ENCODE peak calls at places on chromosomes 12 and 14, in six cellular contexts. Y is activated CD8-positive, alpha-beta memory T cell treated with anti-CD3 and anti-CD28 coated beads for 48 hours; U is NCI-H774; I is activated T-cell treated with anti-CD3 and anti-CD28 coated beads, Interleukin-2, amount 50 U/mL, for 24 hours; M is Kasumi-1; G is gastrocnemius medialis. Q is an unnamed sample.

GRCh38 chr12:6970096-6970527 is 352 bp downstream of the PHB2 start:
- DNase-seq in U (peak; percentile 8), M (no peak), I (no peak), Y (no peak), G (no peak), Q (no peak)

GRCh38 chr12:12081836-12082497 is 11.2 kb downstream of the BCL2L14 start:
- DNase-seq in Y (no peak), I (no peak), G (no peak), U (peak; percentile 50), M (peak; percentile 15), Q (peak; percentile 29)

GRCh38 chr14:77242752-77243151 is 28.3 kb downstream of the NGB start:
- DNase-seq in G (no peak), I (no peak), M (no peak), Y (no peak), U (no peak), Q (no peak)

GRCh38 chr12:4353785-4354208 is 25.7 kb downstream of the FGF23 start:
- DNase-seq in G (no peak), I (peak; percentile 36), Y (no peak), M (no peak), U (no peak), Q (no peak)

GRCh38 chr12:80847575-80847974 is 90.2 kb downstream of the LIN7A start:
- DNase-seq in U (peak; percentile 18), M (no peak), I (no peak), G (no peak), Y (no peak), Q (no peak)

GRCh38 chr14:39145266-39145966 is 24.7 kb downstream of the TRAPPC6B start:
- DNase-seq in Y (no peak), U (no peak), G (no peak), M (no peak), I (no peak), Q (no peak)

GRCh38 chr14:102185360-102185759 is 45.7 kb downstream of the WDR20 start:
- DNase-seq in Y (no peak), U (peak; percentile 61), G (no peak), I (no peak), M (no peak), Q (no peak)

GRCh38 chr14:87334997-87335675 is 657.8 kb downstream of the GALC start:
- DNase-seq in Y (no peak), I (no peak), U (no peak), M (peak; percentile 26), G (no peak), Q (no peak)

GRCh38 chr14:59583755-59584154 is 7.1 kb upstream of the CCDC175 start:
- DNase-seq in G (no peak), M (peak; percentile 4), Y (no peak), U (no peak), I (no peak), Q (no peak)

GRCh38 chr12:94025730-94026129 is 122.6 kb upstream of the PLXNC1 start:
- DNase-seq in G (no peak), I (no peak), M (no peak), U (no peak), Y (no peak), Q (no peak)

GRCh38 chr14:100140452-100141132 is 18.9 kb downstream of the DEGS2 start:
- DNase-seq in G (no peak), M (peak; percentile 27), Y (no peak), I (no peak), U (no peak), Q (no peak)

GRCh38 chr12:101698782-101699347 is 1.4 kb downstream of the CHPT1 start:
- DNase-seq in Y (no peak), G (peak; percentile 22), U (no peak), I (no peak), M (peak; percentile 70), Q (no peak)

GRCh38 chr12:75721231-75721641 is 209.8 kb upstream of the KRR1 start:
- DNase-seq in U (no peak), Y (no peak), G (no peak), M (no peak), I (no peak), Q (no peak)

GRCh38 chr14:99508896-99509629 is 27.9 kb downstream of the CCNK start:
- DNase-seq in Y (no peak), G (peak; percentile 89), M (no peak), I (peak; percentile 22), U (no peak), Q (no peak)

GRCh38 chr14:102930138-102930752 is 7.8 kb downstream of the AMN start:
- DNase-seq in I (no peak), M (no peak), G (no peak), U (no peak), Y (no peak), Q (no peak)

GRCh38 chr12:104410326-104410725 is 46.4 kb upstream of the CHST11 start:
- DNase-seq in U (no peak), M (no peak), Y (no peak), I (no peak), G (no peak), Q (no peak)

Q was measured in HCT116.